ENCODE peak calls at places on chromosomes 16 and 17, in seven cellular contexts. H is skeletal muscle cell, I is IMR-90, G is lower leg skin, S is T-cell, M is tibial artery, K is left ventricle myocardium inferior. X is an unnamed sample.

GRCh38 chr17:81427446-81428120 is 32.3 kb downstream of the BAHCC1 start:
- DNase-seq in S (no peak), M (no peak), G (no peak), K (peak; percentile 76), H (no peak), I (no peak), X (no peak)

GRCh38 chr16:70737377-70738082 is 51.7 kb upstream of the MTSS2 start:
- DNase-seq in H (peak; percentile 78), M (peak; percentile 79), I (peak; percentile 99), K (peak; percentile 83), S (peak; percentile 69), G (peak; percentile 94), X (peak; percentile 45)

GRCh38 chr17:69470702-69471101 is 56.2 kb downstream of the MAP2K6 start:
- DNase-seq in H (no peak), I (no peak), S (no peak), M (no peak), K (no peak), G (no peak), X (no peak)

GRCh38 chr17:76141212-76142043 is at the start of gene FOXJ1:
- DNase-seq in I (peak; percentile 74), H (peak; percentile 10), S (peak; percentile 85), M (peak; percentile 77), K (peak; percentile 83), G (peak; percentile 96), X (peak; percentile 92)

GRCh38 chr16:85556456-85557082 is 56.6 kb upstream of the GSE1 start:
- DNase-seq in G (no peak), S (peak; percentile 52), H (no peak), I (no peak), K (no peak), M (peak; percentile 35), X (no peak)

GRCh38 chr16:86924537-86924936 is 346.2 kb downstream of the FOXL1 start:
- DNase-seq in M (no peak), K (no peak), I (peak; percentile 97), G (no peak), H (peak; percentile 89), S (no peak), X (no peak)

GRCh38 chr16:87581867-87582220 is 20.5 kb upstream of the JPH3 start:
- DNase-seq in H (peak; percentile 97), M (peak; percentile 95), K (peak; percentile 68), G (peak; percentile 95), S (no peak), I (peak; percentile 98), X (peak; percentile 95)

GRCh38 chr16:73916839-73917594 is 379.6 kb upstream of the PSMD7 start:
- DNase-seq in K (peak; percentile 21), S (no peak), G (no peak), M (no peak), I (no peak), H (no peak), X (no peak)

GRCh38 chr17:15157051-15157450 is 108.1 kb downstream of the PMP22 start:
- DNase-seq in K (no peak), G (no peak), I (peak; percentile 44), M (no peak), S (no peak), H (peak; percentile 4), X (no peak)

GRCh38 chr17:55177159-55177913 is 87.4 kb upstream of the HLF start:
- DNase-seq in S (no peak), I (no peak), K (no peak), G (no peak), H (no peak), M (no peak), X (no peak)

GRCh38 chr16:180101-180920 is at the start of gene HBQ1:
- DNase-seq in G (no peak), K (peak; percentile 17), H (no peak), S (no peak), M (no peak), I (no peak), X (no peak)

GRCh38 chr17:11446316-11446715 is 152.0 kb upstream of the DNAH9 start:
- DNase-seq in K (no peak), M (no peak), S (no peak), I (no peak), H (no peak), G (peak; percentile 50), X (no peak)

GRCh38 chr16:46882940-46883307 is 1.2 kb upstream of the GPT2 start:
- DNase-seq in G (no peak), S (no peak), K (no peak), M (no peak), I (no peak), H (no peak), X (no peak)

GRCh38 chr17:20074489-20074888 is 65.3 kb downstream of the SPECC1 start:
- DNase-seq in H (no peak), M (no peak), G (no peak), I (no peak), S (no peak), K (no peak), X (no peak)

GRCh38 chr17:63455417-63455816 is 9.3 kb upstream of the CYB561 start:
- DNase-seq in H (no peak), M (no peak), G (no peak), K (no peak), I (no peak), S (no peak), X (no peak)

GRCh38 chr16:58589311-58589890 is 40.2 kb downstream of the CNOT1 start:
- DNase-seq in M (no peak), G (no peak), S (no peak), H (no peak), I (peak; percentile 11), K (no peak), X (no peak)

GRCh38 chr16:21033264-21033663 is 117.4 kb downstream of the DNAH3 start:
- DNase-seq in I (no peak), M (no peak), H (no peak), S (no peak), G (no peak), K (no peak), X (no peak)

GRCh38 chr16:81080233-81080632 is 3.2 kb upstream of the C16orf46 start:
- DNase-seq in S (no peak), G (no peak), M (no peak), K (no peak), H (no peak), I (no peak), X (no peak)

GRCh38 chr16:86949116-86949515 is 368.1 kb downstream of the C16orf95 start:
- DNase-seq in G (no peak), I (no peak), H (no peak), K (no peak), M (no peak), S (no peak), X (no peak)

GRCh38 chr16:11233727-11234376 is 22.2 kb downstream of the SOCS1 start:
- DNase-seq in K (no peak), S (no peak), G (no peak), H (no peak), I (no peak), M (no peak), X (no peak)

GRCh38 chr16:86337581-86338402 is 172.5 kb upstream of the FOXF1 start:
- DNase-seq in G (no peak), S (no peak), I (no peak), M (no peak), H (no peak), K (no peak), X (no peak)

GRCh38 chr16:66603537-66604375 is 748 bp upstream of the CMTM3 start:
- DNase-seq in S (peak; percentile 79), H (no peak), M (peak; percentile 62), K (peak; percentile 64), I (peak; percentile 58), G (peak; percentile 92), X (no peak)

GRCh38 chr17:45700171-45701090 is 83.7 kb upstream of the CRHR1 start:
- DNase-seq in G (no peak), M (no peak), I (no peak), H (no peak), K (no peak), S (no peak), X (no peak)

GRCh38 chr16:56257666-56258359 is 66.5 kb downstream of the GNAO1 start:
- DNase-seq in H (no peak), M (no peak), S (no peak), I (no peak), G (no peak), K (no peak), X (no peak)

GRCh38 chr17:48637323-48638260 is 11.4 kb upstream of the HOXB9 start:
- DNase-seq in K (no peak), I (peak; percentile 85), G (no peak), M (no peak), S (no peak), H (peak; percentile 49), X (no peak)

GRCh38 chr17:39629894-39630293 is 3.1 kb downstream of the PPP1R1B start:
- DNase-seq in H (no peak), I (no peak), K (no peak), M (no peak), G (no peak), S (no peak), X (no peak)

GRCh38 chr16:1167276-1168107 is 14.6 kb downstream of the CACNA1H start:
- DNase-seq in S (no peak), H (no peak), K (no peak), G (no peak), M (no peak), I (no peak), X (no peak)

GRCh38 chr17:19248923-19249574 is 11.9 kb downstream of the EPN2 start:
- DNase-seq in H (peak; percentile 62), G (no peak), K (peak; percentile 47), S (no peak), M (peak; percentile 60), I (peak; percentile 94), X (peak; percentile 70)

GRCh38 chr17:20733923-20734322 is 154.4 kb downstream of the CDRT15L2 start:
- DNase-seq in S (no peak), I (no peak), G (no peak), K (no peak), H (no peak), M (no peak), X (no peak)

GRCh38 chr16:12081048-12081404 is 104.5 kb downstream of the SNX29 start:
- DNase-seq in I (no peak), H (no peak), S (no peak), K (no peak), G (peak; percentile 15), M (no peak), X (peak; percentile 4)

GRCh38 chr16:3780570-3780969 is 63.2 kb upstream of the TRAP1 start:
- DNase-seq in M (no peak), G (no peak), I (peak; percentile 19), K (no peak), H (no peak), S (peak; percentile 5), X (no peak)

X was measured in ascending aorta.